ENCODE peak calls at places on chromosomes 6 and 20, in four cellular contexts. P is WTC11, T is H1, N is K562. G is an unnamed sample.
A peak's percentile ranks its signal among the peaks of the same experiment; 100 is the strongest.

GRCh38 chr20:39789411-39789810 is 827.3 kb downstream of the DHX35 start:
- DNase-seq in P (no peak), T (no peak), N (no peak), G (no peak)

GRCh38 chr6:18263561-18264337 is 581 bp downstream of the DEK start:
- DNase-seq in P (no peak), T (peak; percentile 66), N (peak; percentile 89), G (peak; percentile 92)

GRCh38 chr6:71602385-71602949 is 283.9 kb upstream of the RIMS1 start:
- DNase-seq in P (no peak), T (no peak), N (no peak), G (no peak)

GRCh38 chr20:1465470-1466210 is 1.0 kb downstream of the NSFL1C start:
- DNase-seq in P (no peak), T (peak; percentile 11), N (no peak), G (no peak)

GRCh38 chr20:31543966-31544598 is 29.8 kb downstream of the HM13 start:
- DNase-seq in P (no peak), T (no peak), N (no peak), G (peak; percentile 69)

GRCh38 chr6:160293844-160294243 is 35.2 kb upstream of the SLC22A2 start:
- DNase-seq in P (no peak), T (no peak), N (no peak), G (no peak)

GRCh38 chr20:9884666-9885065 is 45.8 kb upstream of the PAK5 start:
- DNase-seq in P (no peak), T (no peak), N (no peak), G (no peak)

GRCh38 chr20:33373735-33374605 is 27.3 kb downstream of the CDK5RAP1 start:
- DNase-seq in P (no peak), T (no peak), N (no peak), G (no peak)

GRCh38 chr6:28742668-28743270 is 181.0 kb downstream of the TRIM27 start:
- DNase-seq in P (peak; percentile 85), T (peak; percentile 95), N (peak; percentile 44), G (no peak)

GRCh38 chr20:41352106-41352505 is 11.5 kb downstream of the LPIN3 start:
- DNase-seq in P (no peak), T (no peak), N (peak; percentile 44), G (no peak)

GRCh38 chr6:73107016-73107415 is 118.3 kb downstream of the KHDC1L start:
- DNase-seq in P (no peak), T (no peak), N (no peak), G (no peak)

GRCh38 chr6:21134401-21134800 is 459.1 kb upstream of the SOX4 start:
- DNase-seq in P (no peak), T (no peak), N (no peak), G (no peak)

GRCh38 chr20:20594171-20594530 is 118.3 kb downstream of the RALGAPA2 start:
- DNase-seq in P (no peak), T (no peak), N (no peak), G (peak; percentile 15)

GRCh38 chr6:51473996-51474975 is 613.1 kb downstream of the PKHD1 start:
- DNase-seq in P (no peak), T (no peak), N (no peak), G (no peak)

GRCh38 chr6:11729083-11729482 is 49.5 kb downstream of the ADTRP start:
- DNase-seq in P (no peak), T (no peak), N (no peak), G (no peak)

GRCh38 chr6:39194466-39194865 is 34.8 kb downstream of the KCNK5 start:
- DNase-seq in P (no peak), T (no peak), N (no peak), G (no peak)

GRCh38 chr6:170416959-170417606 is 110.5 kb downstream of the FAM120B start:
- DNase-seq in P (no peak), T (no peak), N (no peak), G (no peak)

GRCh38 chr20:37342231-37343177 is 3.4 kb upstream of the SRC start:
- DNase-seq in P (no peak), T (no peak), N (no peak), G (no peak)

GRCh38 chr20:56955673-56956072 is 310.8 kb downstream of the BMP7 start:
- DNase-seq in P (no peak), T (no peak), N (no peak), G (no peak)

GRCh38 chr20:19013907-19014306 is 198.5 kb upstream of the SLC24A3 start:
- DNase-seq in P (no peak), T (no peak), N (no peak), G (no peak)

GRCh38 chr6:56579155-56579851 is 63.4 kb downstream of the DST start:
- DNase-seq in P (no peak), T (no peak), N (no peak), G (no peak)

GRCh38 chr6:32845381-32845884 is 1.6 kb upstream of the PSMB8 start:
- DNase-seq in P (no peak), T (no peak), N (no peak), G (no peak)

GRCh38 chr20:59191756-59192532 is 28.3 kb downstream of the ZNF831 start:
- DNase-seq in P (no peak), T (no peak), N (no peak), G (no peak)

GRCh38 chr6:84522135-84522535 is 242.3 kb downstream of the TBX18 start:
- DNase-seq in P (no peak), T (no peak), N (no peak), G (no peak)

GRCh38 chr6:70413829-70414494 is 654 bp downstream of the FAM135A start:
- DNase-seq in P (no peak), T (no peak), N (no peak), G (peak; percentile 41)

GRCh38 chr6:40308533-40309306 is 278.4 kb downstream of the LRFN2 start:
- DNase-seq in P (peak; percentile 93), T (peak; percentile 98), N (peak; percentile 91), G (peak; percentile 82)
- TF ChIP-seq TEAD4 in P (no peak), T (no peak), N (peak; percentile 14), G (no peak)

DNA sequence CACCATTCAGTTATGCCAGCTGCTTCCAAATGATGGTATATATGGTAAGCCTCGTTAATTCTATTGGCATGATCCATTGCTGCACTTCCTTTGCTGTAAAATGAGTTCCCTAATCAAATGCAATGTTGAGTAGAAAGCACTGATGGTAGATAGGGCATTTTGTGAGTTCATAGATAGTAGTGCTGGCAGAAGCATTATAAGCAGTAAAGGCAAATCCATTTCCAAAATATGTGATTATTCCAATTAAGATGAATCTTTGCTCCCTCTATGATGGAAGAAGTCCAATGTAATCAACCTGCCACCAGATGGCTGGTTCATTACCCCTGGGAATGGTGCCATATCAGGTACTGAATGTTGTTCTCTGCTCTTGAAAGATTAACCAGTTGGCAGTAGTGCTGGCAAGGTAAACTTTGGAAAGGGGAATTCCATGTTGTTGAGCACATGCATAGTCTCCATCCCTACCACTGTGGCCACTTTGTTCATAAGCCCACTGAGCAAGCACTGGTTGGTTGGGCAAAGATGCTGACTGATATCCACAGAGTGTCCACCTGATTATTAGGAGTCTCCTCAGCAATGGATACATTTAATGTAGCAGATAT is 5.6 kb upstream of the TBPL1 start:
- DNase-seq in P (no peak), T (no peak), N (no peak), G (no peak)
- TF ChIP-seq TEAD4 in P (no peak), T (no peak), N (no peak), G (no peak)

DNA sequence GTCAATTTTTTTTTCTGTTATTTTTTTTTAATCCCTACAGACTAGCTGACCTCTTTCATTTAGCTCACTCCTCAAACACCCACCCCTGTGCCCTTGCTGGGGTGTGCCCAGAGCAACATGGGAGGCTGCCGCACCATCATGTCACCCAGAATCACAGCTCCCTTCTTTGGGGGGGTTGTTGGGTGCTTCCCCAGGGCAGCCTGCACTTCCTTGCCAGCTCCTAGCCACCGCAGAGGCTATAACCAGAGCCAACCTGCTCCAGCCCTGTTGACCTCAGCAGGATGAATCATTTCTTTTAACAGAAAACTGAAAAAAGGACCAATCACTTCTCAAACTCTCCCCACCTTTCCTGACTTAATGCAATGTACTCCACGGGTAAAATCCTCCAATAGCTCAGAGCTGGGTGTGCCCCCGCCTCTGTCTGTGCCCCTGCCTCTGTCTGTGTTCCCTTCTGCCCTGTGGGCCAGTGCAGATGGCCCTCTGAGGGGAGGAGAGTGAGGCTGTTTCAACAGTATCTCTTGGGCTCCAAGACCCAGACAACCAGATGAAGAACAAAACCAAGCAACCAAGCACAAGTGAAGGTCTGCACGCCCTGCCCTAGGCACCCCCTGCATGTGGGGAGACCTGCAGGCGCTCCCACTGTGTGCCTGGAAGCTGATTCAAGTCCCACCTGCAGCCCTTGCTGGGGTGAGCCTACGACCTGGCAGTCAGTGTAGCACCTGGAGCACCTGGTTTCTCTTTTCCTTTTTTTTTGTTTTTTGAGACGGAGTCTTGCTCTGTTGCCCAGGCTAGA is 67.7 kb downstream of the PYGB start:
- DNase-seq in P (peak; percentile 6), T (no peak), N (no peak), G (no peak)
- TF ChIP-seq TEAD4 in P (no peak), T (no peak), N (no peak), G (no peak)

DNA sequence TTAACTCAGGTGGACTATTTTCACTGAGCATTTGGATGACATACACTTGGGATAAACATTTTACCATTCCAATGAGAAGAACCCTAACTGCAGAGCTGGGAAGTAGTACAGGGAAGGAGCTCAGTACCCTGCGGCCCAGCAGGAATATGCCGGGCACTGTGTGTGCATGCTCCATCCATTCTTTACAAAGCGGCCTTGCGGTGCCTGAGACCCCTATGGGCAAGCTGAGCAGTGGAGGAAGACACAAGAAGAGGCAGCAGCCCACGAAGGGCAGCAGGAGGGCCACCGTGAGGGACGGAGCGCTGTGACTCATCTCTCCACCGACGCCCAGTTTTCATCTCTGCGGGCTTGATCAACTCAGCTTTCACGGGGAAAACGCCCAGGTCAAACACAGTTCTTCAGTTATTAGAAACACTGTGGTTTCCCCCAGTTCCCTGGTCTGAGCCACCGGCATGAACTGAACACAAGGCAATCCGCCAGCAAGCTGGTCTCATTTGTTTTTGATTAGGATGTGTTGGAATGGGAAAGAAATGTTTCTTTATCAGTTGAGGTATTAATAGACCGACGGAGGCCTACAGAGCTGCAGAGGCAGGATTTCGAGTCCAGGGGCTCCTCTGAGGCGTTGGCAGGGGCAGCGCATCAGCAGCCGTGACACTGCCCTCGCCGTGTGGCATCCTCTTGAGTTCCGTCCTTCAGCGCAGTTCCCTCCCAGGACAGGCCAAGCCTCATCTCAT is 44.9 kb downstream of the IRF4 start:
- DNase-seq in P (no peak), T (no peak), N (no peak), G (peak; percentile 7)
- TF ChIP-seq TEAD4 in P (no peak), T (no peak), N (no peak), G (no peak)

DNA sequence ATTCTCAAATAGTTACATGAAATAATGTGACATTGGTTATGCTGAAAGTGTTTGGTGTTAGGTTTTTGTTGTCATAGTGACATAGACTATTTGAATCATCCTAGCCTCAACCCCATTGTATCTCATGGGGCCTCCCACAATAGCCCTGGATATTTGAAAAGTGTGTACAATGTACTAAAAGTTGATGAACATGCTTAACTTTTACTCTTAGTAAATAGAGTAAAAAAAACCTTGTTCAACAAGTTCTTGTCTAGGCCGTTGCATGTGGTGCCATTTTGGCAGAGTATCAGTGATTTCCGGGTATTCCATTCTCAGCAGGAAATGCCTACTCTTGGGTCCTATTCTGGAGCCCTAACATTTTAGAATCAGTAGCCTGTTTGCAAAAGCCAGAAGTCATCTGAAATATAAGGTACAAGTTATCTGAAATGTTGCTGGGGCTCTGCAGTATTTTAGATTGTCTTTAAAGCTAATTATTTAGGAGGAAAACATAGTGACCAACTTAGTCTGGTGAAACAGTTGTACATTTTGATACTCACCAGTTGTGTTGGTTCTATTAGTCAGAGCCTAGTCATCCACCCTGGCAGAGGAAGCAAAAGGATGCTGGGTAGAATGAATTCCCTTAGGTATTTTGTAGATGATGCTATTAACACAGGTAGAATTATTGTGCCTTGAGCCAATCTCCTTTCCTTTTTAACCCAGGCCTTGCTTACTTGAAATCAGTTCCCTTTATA is 82.8 kb downstream of the RTN4IP1 start:
- DNase-seq in P (no peak), T (no peak), N (no peak), G (no peak)
- TF ChIP-seq TEAD4 in P (no peak), T (no peak), N (no peak), G (no peak)